ENCODE peak calls at places on chromosomes 5 and 9, in eight cellular contexts. One of them, this sample, is unnamed.

GRCh38 chr9:98778251-98778650 is 18.1 kb downstream of the ANKS6 start:
- DNase-seq in CD8-positive, alpha-beta T cell: no peak
- DNase-seq in MM.1S: no peak
- DNase-seq in lower lobe of right lung: no peak
- DNase-seq in left lung: no peak
- DNase-seq in brain microvascular endothelial cell: no peak
- DNase-seq in right lobe of liver: no peak
- DNase-seq in ovary: no peak
- DNase-seq in this sample: no peak

GRCh38 chr5:173472164-173472563 is 143.9 kb upstream of the STC2 start:
- DNase-seq in CD8-positive, alpha-beta T cell: no peak
- DNase-seq in MM.1S: no peak
- DNase-seq in lower lobe of right lung: no peak
- DNase-seq in left lung: no peak
- DNase-seq in brain microvascular endothelial cell: peak; percentile 97
- DNase-seq in right lobe of liver: peak; percentile 31
- DNase-seq in ovary: peak; percentile 49
- DNase-seq in this sample: peak; percentile 73

GRCh38 chr9:130794923-130795495 is 40.0 kb upstream of the ABL1 start:
- DNase-seq in CD8-positive, alpha-beta T cell: no peak
- DNase-seq in MM.1S: no peak
- DNase-seq in lower lobe of right lung: no peak
- DNase-seq in left lung: no peak
- DNase-seq in brain microvascular endothelial cell: no peak
- DNase-seq in right lobe of liver: no peak
- DNase-seq in ovary: no peak
- DNase-seq in this sample: no peak

GRCh38 chr5:73253047-73253660 is 80.2 kb downstream of the TMEM174 start:
- DNase-seq in CD8-positive, alpha-beta T cell: no peak
- DNase-seq in MM.1S: no peak
- DNase-seq in lower lobe of right lung: no peak
- DNase-seq in left lung: no peak
- DNase-seq in brain microvascular endothelial cell: no peak
- DNase-seq in right lobe of liver: no peak
- DNase-seq in ovary: no peak
- DNase-seq in this sample: no peak

GRCh38 chr9:116687762-116688160 is 656 bp downstream of the TRIM32 start:
- DNase-seq in CD8-positive, alpha-beta T cell: no peak
- DNase-seq in MM.1S: no peak
- DNase-seq in lower lobe of right lung: no peak
- DNase-seq in left lung: no peak
- DNase-seq in brain microvascular endothelial cell: no peak
- DNase-seq in right lobe of liver: no peak
- DNase-seq in ovary: no peak
- DNase-seq in this sample: no peak

GRCh38 chr5:9046756-9047481 is 499.0 kb downstream of the SEMA5A start:
- DNase-seq in CD8-positive, alpha-beta T cell: no peak
- DNase-seq in MM.1S: no peak
- DNase-seq in lower lobe of right lung: no peak
- DNase-seq in left lung: no peak
- DNase-seq in brain microvascular endothelial cell: peak; percentile 100
- DNase-seq in right lobe of liver: no peak
- DNase-seq in ovary: no peak
- DNase-seq in this sample: no peak

GRCh38 chr9:136090768-136091581 is 4.1 kb downstream of the NACC2 start:
- DNase-seq in CD8-positive, alpha-beta T cell: no peak
- DNase-seq in MM.1S: no peak
- DNase-seq in lower lobe of right lung: peak; percentile 46
- DNase-seq in left lung: peak; percentile 74
- DNase-seq in brain microvascular endothelial cell: no peak
- DNase-seq in right lobe of liver: peak; percentile 14
- DNase-seq in ovary: no peak
- DNase-seq in this sample: no peak

GRCh38 chr9:4463824-4464223 is 26.4 kb upstream of the SLC1A1 start:
- DNase-seq in CD8-positive, alpha-beta T cell: no peak
- DNase-seq in MM.1S: no peak
- DNase-seq in lower lobe of right lung: no peak
- DNase-seq in left lung: no peak
- DNase-seq in brain microvascular endothelial cell: no peak
- DNase-seq in right lobe of liver: no peak
- DNase-seq in ovary: no peak
- DNase-seq in this sample: no peak

GRCh38 chr5:67289763-67290521 is 93.3 kb upstream of the CD180 start:
- DNase-seq in CD8-positive, alpha-beta T cell: no peak
- DNase-seq in MM.1S: no peak
- DNase-seq in lower lobe of right lung: no peak
- DNase-seq in left lung: no peak
- DNase-seq in brain microvascular endothelial cell: no peak
- DNase-seq in right lobe of liver: no peak
- DNase-seq in ovary: no peak
- DNase-seq in this sample: no peak

GRCh38 chr5:64570395-64570996 is 64.7 kb downstream of the RGS7BP start:
- DNase-seq in CD8-positive, alpha-beta T cell: no peak
- DNase-seq in MM.1S: no peak
- DNase-seq in lower lobe of right lung: no peak
- DNase-seq in left lung: no peak
- DNase-seq in brain microvascular endothelial cell: no peak
- DNase-seq in right lobe of liver: no peak
- DNase-seq in ovary: no peak
- DNase-seq in this sample: no peak

GRCh38 chr9:119313846-119314245 is 55.4 kb downstream of the BRINP1 start:
- DNase-seq in CD8-positive, alpha-beta T cell: no peak
- DNase-seq in MM.1S: no peak
- DNase-seq in lower lobe of right lung: no peak
- DNase-seq in left lung: no peak
- DNase-seq in brain microvascular endothelial cell: no peak
- DNase-seq in right lobe of liver: no peak
- DNase-seq in ovary: no peak
- DNase-seq in this sample: no peak

GRCh38 chr9:98778711-98779530 is 17.4 kb downstream of the ANKS6 start:
- DNase-seq in CD8-positive, alpha-beta T cell: no peak
- DNase-seq in MM.1S: no peak
- DNase-seq in lower lobe of right lung: no peak
- DNase-seq in left lung: no peak
- DNase-seq in brain microvascular endothelial cell: no peak
- DNase-seq in right lobe of liver: no peak
- DNase-seq in ovary: no peak
- DNase-seq in this sample: no peak

GRCh38 chr5:143826909-143827514 is 15.1 kb downstream of the HMHB1 start:
- DNase-seq in CD8-positive, alpha-beta T cell: no peak
- DNase-seq in MM.1S: peak; percentile 92
- DNase-seq in lower lobe of right lung: no peak
- DNase-seq in left lung: no peak
- DNase-seq in brain microvascular endothelial cell: no peak
- DNase-seq in right lobe of liver: no peak
- DNase-seq in ovary: no peak
- DNase-seq in this sample: no peak

GRCh38 chr5:52010430-52010829 is 627.2 kb downstream of the ISL1 start:
- DNase-seq in CD8-positive, alpha-beta T cell: no peak
- DNase-seq in MM.1S: no peak
- DNase-seq in lower lobe of right lung: no peak
- DNase-seq in left lung: no peak
- DNase-seq in brain microvascular endothelial cell: no peak
- DNase-seq in right lobe of liver: no peak
- DNase-seq in ovary: no peak
- DNase-seq in this sample: no peak

DNA sequence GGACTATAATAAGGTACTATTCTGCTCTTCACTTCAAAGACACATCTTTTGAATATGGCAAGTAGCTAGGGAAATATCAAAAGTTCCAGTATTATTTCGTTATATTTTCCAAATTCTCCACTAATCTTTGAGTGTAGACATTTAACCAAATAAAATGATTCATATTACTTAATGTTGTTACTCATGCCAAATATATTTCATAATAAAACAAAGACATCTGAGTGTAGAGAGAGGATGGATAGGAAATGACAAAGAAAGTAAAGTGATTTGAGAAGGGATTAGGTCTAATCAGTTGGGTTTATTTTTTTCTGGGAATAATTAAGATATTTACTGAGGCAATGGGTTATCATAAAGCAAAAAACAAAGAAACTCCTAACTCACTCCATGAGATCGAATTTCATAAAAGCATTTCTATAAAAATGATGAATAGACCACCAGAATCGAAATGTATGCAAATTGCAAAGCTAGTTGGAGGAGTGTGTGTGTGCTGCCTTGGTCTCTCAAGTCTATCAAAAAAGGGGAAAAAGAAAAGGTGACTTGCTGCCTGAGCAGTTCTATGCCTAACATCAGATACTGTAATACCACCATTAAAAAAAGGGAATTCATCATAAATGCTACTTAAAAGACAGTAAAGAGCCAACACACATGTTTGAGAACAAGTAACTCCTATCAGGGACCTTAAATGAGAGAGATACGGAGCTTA is 255.5 kb downstream of the PDE4D start:
- DNase-seq in CD8-positive, alpha-beta T cell: no peak
- DNase-seq in MM.1S: no peak
- DNase-seq in lower lobe of right lung: no peak
- DNase-seq in left lung: no peak
- DNase-seq in brain microvascular endothelial cell: no peak
- DNase-seq in right lobe of liver: no peak
- DNase-seq in ovary: no peak
- DNase-seq in this sample: no peak
- H3K27ac ChIP-seq in CD8-positive, alpha-beta T cell: no peak overlapping the region
- H3K27ac ChIP-seq in MM.1S: no peak overlapping the region
- H3K27ac ChIP-seq in lower lobe of right lung: no peak overlapping the region
- H3K27ac ChIP-seq in left lung: no peak overlapping the region
- H3K27ac ChIP-seq in brain microvascular endothelial cell: no peak overlapping the region
- H3K27ac ChIP-seq in right lobe of liver: no peak overlapping the region
- H3K27ac ChIP-seq in ovary: no peak overlapping the region
- H3K27ac ChIP-seq in this sample: no peak overlapping the region

GRCh38 chr5:148931453-148932057 is 105.1 kb downstream of the ADRB2 start:
- DNase-seq in CD8-positive, alpha-beta T cell: no peak
- DNase-seq in MM.1S: no peak
- DNase-seq in lower lobe of right lung: no peak
- DNase-seq in left lung: no peak
- DNase-seq in brain microvascular endothelial cell: no peak
- DNase-seq in right lobe of liver: no peak
- DNase-seq in ovary: no peak
- DNase-seq in this sample: no peak

GRCh38 chr5:148932355-148932935 is 106.0 kb downstream of the ADRB2 start:
- DNase-seq in CD8-positive, alpha-beta T cell: no peak
- DNase-seq in MM.1S: no peak
- DNase-seq in lower lobe of right lung: no peak
- DNase-seq in left lung: no peak
- DNase-seq in brain microvascular endothelial cell: no peak
- DNase-seq in right lobe of liver: peak; percentile 26
- DNase-seq in ovary: no peak
- DNase-seq in this sample: no peak

GRCh38 chr5:148937239-148937638 is 110.8 kb downstream of the ADRB2 start:
- DNase-seq in CD8-positive, alpha-beta T cell: no peak
- DNase-seq in MM.1S: no peak
- DNase-seq in lower lobe of right lung: no peak
- DNase-seq in left lung: no peak
- DNase-seq in brain microvascular endothelial cell: no peak
- DNase-seq in right lobe of liver: no peak
- DNase-seq in ovary: no peak
- DNase-seq in this sample: no peak

GRCh38 chr5:148934895-148935400 is 108.5 kb downstream of the ADRB2 start:
- DNase-seq in CD8-positive, alpha-beta T cell: no peak
- DNase-seq in MM.1S: no peak
- DNase-seq in lower lobe of right lung: no peak
- DNase-seq in left lung: no peak
- DNase-seq in brain microvascular endothelial cell: no peak
- DNase-seq in right lobe of liver: no peak
- DNase-seq in ovary: no peak
- DNase-seq in this sample: no peak

GRCh38 chr5:148933903-148934432 is 107.6 kb downstream of the ADRB2 start:
- DNase-seq in CD8-positive, alpha-beta T cell: no peak
- DNase-seq in MM.1S: no peak
- DNase-seq in lower lobe of right lung: no peak
- DNase-seq in left lung: no peak
- DNase-seq in brain microvascular endothelial cell: no peak
- DNase-seq in right lobe of liver: no peak
- DNase-seq in ovary: no peak
- DNase-seq in this sample: no peak
- TF ChIP-seq CTCF in CD8-positive, alpha-beta T cell: no peak
- TF ChIP-seq CTCF in MM.1S: no peak
- TF ChIP-seq CTCF in lower lobe of right lung: no peak
- TF ChIP-seq CTCF in left lung: no peak
- TF ChIP-seq CTCF in brain microvascular endothelial cell: no peak
- TF ChIP-seq CTCF in right lobe of liver: no peak
- TF ChIP-seq CTCF in ovary: no peak
- TF ChIP-seq CTCF in this sample: no peak

DNA sequence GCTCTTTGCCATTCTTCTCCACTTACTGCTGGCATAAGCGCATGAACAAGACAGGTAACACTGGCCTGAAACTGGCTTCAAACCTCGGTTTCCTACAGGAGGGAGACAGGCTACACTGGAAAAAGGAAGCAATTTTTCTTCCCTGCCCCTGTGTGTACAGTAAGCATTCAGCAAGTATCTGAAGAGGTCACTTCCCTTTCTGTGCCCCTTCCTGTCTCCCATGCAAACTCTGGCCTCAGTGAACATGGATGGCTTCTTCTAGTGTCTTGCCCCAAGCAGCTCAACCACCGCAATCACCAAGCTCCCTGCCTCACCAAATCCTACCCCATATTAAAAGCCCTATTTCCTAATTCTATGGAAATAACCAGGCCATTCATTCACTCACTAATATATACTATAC is 42.4 kb downstream of the SERINC5 start:
- DNase-seq in CD8-positive, alpha-beta T cell: no peak
- DNase-seq in MM.1S: no peak
- DNase-seq in lower lobe of right lung: no peak
- DNase-seq in left lung: no peak
- DNase-seq in brain microvascular endothelial cell: no peak
- DNase-seq in right lobe of liver: no peak
- DNase-seq in ovary: no peak
- DNase-seq in this sample: no peak
- H3K27ac ChIP-seq in CD8-positive, alpha-beta T cell: no peak overlapping the region
- H3K27ac ChIP-seq in MM.1S: no peak overlapping the region
- H3K27ac ChIP-seq in lower lobe of right lung: no peak overlapping the region
- H3K27ac ChIP-seq in left lung: no peak overlapping the region
- H3K27ac ChIP-seq in brain microvascular endothelial cell: no peak overlapping the region
- H3K27ac ChIP-seq in right lobe of liver: no peak overlapping the region
- H3K27ac ChIP-seq in ovary: no peak overlapping the region
- H3K27ac ChIP-seq in this sample: no peak overlapping the region

GRCh38 chr9:38017149-38017884 is 51.7 kb downstream of the SHB start:
- DNase-seq in CD8-positive, alpha-beta T cell: no peak
- DNase-seq in MM.1S: no peak
- DNase-seq in lower lobe of right lung: peak; percentile 81
- DNase-seq in left lung: no peak
- DNase-seq in brain microvascular endothelial cell: peak; percentile 54
- DNase-seq in right lobe of liver: peak; percentile 91
- DNase-seq in ovary: no peak
- DNase-seq in this sample: peak; percentile 84
- TF ChIP-seq CTCF in CD8-positive, alpha-beta T cell: no peak
- TF ChIP-seq CTCF in MM.1S: no peak
- TF ChIP-seq CTCF in lower lobe of right lung: peak; percentile 59
- TF ChIP-seq CTCF in left lung: peak; percentile 33
- TF ChIP-seq CTCF in brain microvascular endothelial cell: peak; percentile 42
- TF ChIP-seq CTCF in right lobe of liver: peak; percentile 70
- TF ChIP-seq CTCF in ovary: no peak
- TF ChIP-seq CTCF in this sample: no peak